ENCODE peak calls at places on chromosomes 4 and X, in four cellular contexts. B is A549, G is sigmoid colon, D is stomach. Y is an unnamed sample.

GRCh38 chr4:122652379-122652778 is 31.5 kb upstream of the IL21 start:
- DNase-seq in B (peak), G (no peak), D (no peak), Y (no peak)

GRCh38 chr4:7546152-7546808 is 111.5 kb upstream of the PSAPL1 start:
- DNase-seq in B (no peak), G (no peak), D (no peak), Y (no peak)

GRCh38 chr4:22237155-22237751 is 278.6 kb downstream of the ADGRA3 start:
- DNase-seq in B (peak), G (no peak), D (peak), Y (no peak)

GRCh38 chrX:5388087-5388486 is 840.6 kb downstream of the NLGN4X start:
- DNase-seq in B (no peak), G (no peak), D (no peak), Y (no peak)

GRCh38 chrX:1034717-1035116 is 177.7 kb downstream of the CRLF2 start:
- DNase-seq in B (no peak), G (no peak), D (no peak), Y (no peak)

GRCh38 chrX:13364230-13364629 is 44.4 kb upstream of the ATXN3L start:
- DNase-seq in B (no peak), G (no peak), D (no peak), Y (no peak)

GRCh38 chr4:155526452-155527169 is 140.0 kb upstream of the GUCY1A1 start:
- DNase-seq in B (no peak), G (no peak), D (no peak), Y (no peak)

GRCh38 chr4:106803107-106803506 is 233.0 kb downstream of the DKK2 start:
- DNase-seq in B (no peak), G (no peak), D (no peak), Y (no peak)

GRCh38 chr4:184385705-184386141 is 88.6 kb downstream of the IRF2 start:
- DNase-seq in B (no peak), G (peak), D (peak), Y (no peak)

GRCh38 chr4:84915396-84915780 is 51.1 kb downstream of the WDFY3 start:
- DNase-seq in B (no peak), G (no peak), D (no peak), Y (no peak)

GRCh38 chr4:140267576-140267975 is 105.9 kb upstream of the SCOC start:
- DNase-seq in B (no peak), G (no peak), D (no peak), Y (no peak)

GRCh38 chr4:147447820-147448219 is 33.1 kb upstream of the EDNRA start:
- DNase-seq in B (no peak), G (no peak), D (no peak), Y (no peak)

GRCh38 chr4:148118628-148119027 is 323.6 kb downstream of the NR3C2 start:
- DNase-seq in B (no peak), G (no peak), D (no peak), Y (no peak)

DNA sequence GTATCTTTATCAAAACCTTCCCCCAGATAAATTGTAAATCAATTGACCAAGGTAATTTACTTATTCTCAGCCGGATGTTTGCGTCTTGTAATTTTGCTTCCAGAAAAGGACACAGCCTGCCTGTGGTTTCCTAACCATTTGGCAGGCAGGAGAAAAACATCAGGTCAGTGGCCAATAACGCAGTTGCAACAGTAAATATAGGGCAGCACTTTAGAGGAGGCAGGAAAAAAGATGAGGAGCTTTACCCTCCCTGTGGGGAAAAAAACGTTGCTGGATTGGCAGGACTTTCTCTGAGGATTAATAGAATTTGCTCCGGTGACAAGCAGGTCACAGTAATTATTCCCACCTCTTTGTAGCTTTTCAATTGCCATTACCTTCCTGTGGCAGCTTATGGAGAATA is 2618.1 kb downstream of the ARAP2 start:
- DNase-seq in B (no peak), G (no peak), D (no peak), Y (no peak)
- H3K4me3 ChIP-seq in B (no peak), G (no peak), D (no peak), Y (no peak)

DNA sequence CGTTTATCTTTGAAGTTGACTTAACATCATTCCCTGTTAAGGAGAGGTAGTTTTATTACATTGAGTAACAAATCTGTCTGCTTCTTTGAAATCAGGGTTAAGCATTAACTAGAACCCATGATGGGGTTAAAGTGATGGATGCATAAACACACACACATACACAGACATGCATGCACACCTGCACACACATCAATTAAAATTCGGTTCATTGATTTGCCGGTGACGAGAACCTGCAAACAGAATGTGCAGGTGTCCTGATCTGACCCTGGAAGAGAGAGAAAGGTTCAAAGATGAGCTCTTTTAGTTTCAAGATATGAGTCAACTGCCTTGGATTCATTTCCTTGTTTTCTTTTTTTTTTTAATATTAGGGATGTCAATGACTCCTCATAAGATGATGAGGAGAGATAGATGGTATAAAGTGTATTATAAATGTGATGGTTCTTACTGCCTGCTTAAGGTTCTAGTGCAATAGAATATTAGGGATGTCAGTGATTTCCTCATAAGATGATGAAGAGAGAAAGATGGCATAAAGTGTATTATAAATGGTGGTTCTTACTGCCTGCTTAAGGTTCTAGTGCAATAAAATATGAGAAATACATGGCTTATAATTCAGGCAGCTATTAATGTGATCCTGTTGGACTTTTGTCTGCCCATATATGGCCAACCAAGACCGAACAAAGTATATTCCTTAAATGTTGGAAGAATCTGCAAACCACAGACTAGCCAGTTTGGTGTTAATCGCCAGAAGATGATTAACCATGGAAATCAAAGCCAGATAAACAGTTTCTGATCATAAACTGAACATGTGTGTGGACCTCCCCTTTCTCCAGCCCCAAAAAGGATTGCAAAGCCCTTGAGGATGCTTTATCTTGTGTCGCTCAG is 14.1 kb upstream of the CD99 start:
- DNase-seq in B (peak), G (no peak), D (no peak), Y (no peak)
- H3K4me3 ChIP-seq in B (peak), G (no peak), D (no peak), Y (no peak)

GRCh38 chr4:175946472-175947116 is 119.0 kb upstream of the WDR17 start:
- DNase-seq in B (no peak), G (no peak), D (no peak), Y (no peak)
- H3K4me3 ChIP-seq in B (no peak), G (peak), D (no peak), Y (no peak)

GRCh38 chr4:103199009-103199408 is 866 bp upstream of the CENPE start:
- DNase-seq in B (no peak), G (no peak), D (no peak), Y (no peak)
- H3K4me3 ChIP-seq in B (peak), G (peak), D (peak), Y (peak)

GRCh38 chr4:186702297-186702696 is 21.4 kb downstream of the FAT1 start:
- DNase-seq in B (no peak), G (no peak), D (no peak), Y (no peak)

GRCh38 chr4:186701788-186702187 is 21.9 kb downstream of the FAT1 start:
- DNase-seq in B (no peak), G (no peak), D (no peak), Y (no peak)

GRCh38 chr4:186703510-186703909 is 20.1 kb downstream of the FAT1 start:
- DNase-seq in B (no peak), G (no peak), D (no peak), Y (no peak)

GRCh38 chr4:186702940-186703339 is 20.7 kb downstream of the FAT1 start:
- DNase-seq in B (no peak), G (no peak), D (no peak), Y (no peak)

DNA sequence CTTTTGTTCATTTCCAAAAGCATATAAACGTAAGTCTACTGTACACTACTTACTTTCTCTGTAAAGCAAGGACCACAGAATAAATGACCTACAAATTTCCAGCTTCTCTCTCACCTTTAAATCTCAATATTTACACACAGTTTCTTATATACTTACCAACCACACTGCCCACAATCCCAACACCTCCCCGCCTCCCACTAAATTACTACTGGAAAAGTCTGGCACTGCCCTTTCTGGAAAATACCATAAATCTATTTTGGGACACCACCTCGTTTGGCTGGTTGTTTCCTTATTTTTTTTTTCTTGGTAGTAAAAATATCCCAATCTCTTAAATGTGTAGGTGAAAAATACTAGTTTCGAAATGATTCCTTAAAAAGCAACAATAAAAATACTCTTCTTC is 19.6 kb downstream of the FAT1 start:
- DNase-seq in B (no peak), G (no peak), D (no peak), Y (no peak)
- H3K4me3 ChIP-seq in B (no peak), G (peak), D (no peak), Y (no peak)

GRCh38 chr4:108449139-108449538 is 171.2 kb upstream of the RPL34 start:
- DNase-seq in B (no peak), G (no peak), D (no peak), Y (no peak)
- H3K4me3 ChIP-seq in B (no peak), G (no peak), D (no peak), Y (no peak)

GRCh38 chr4:1151541-1151940 is 20.8 kb downstream of the SPON2 start:
- DNase-seq in B (no peak), G (no peak), D (no peak), Y (no peak)
- H3K4me3 ChIP-seq in B (no peak), G (no peak), D (no peak), Y (no peak)

Y was measured in GM12864.